ENCODE peak calls at places on chromosomes 16 and 17, in seven cellular contexts. One of them, this sample, is unnamed.

GRCh38 chr17:48294989-48295892 is 134.8 kb downstream of the SKAP1 start:
- DNase-seq in NB4: peak
- DNase-seq in endodermal cell: no peak
- DNase-seq in gastrocnemius medialis: no peak
- DNase-seq in CD4-positive, alpha-beta T cell: no peak
- DNase-seq in fibroblast of pulmonary artery: peak
- DNase-seq in GM10248: peak
- DNase-seq in this sample: no peak

GRCh38 chr17:80395402-80396151 is 19.4 kb upstream of the ENDOV start:
- DNase-seq in NB4: peak
- DNase-seq in endodermal cell: peak
- DNase-seq in gastrocnemius medialis: no peak
- DNase-seq in CD4-positive, alpha-beta T cell: no peak
- DNase-seq in fibroblast of pulmonary artery: peak
- DNase-seq in GM10248: no peak
- DNase-seq in this sample: no peak

GRCh38 chr16:88914750-88915368 is 48.4 kb upstream of the PABPN1L start:
- DNase-seq in NB4: no peak
- DNase-seq in endodermal cell: no peak
- DNase-seq in gastrocnemius medialis: no peak
- DNase-seq in CD4-positive, alpha-beta T cell: no peak
- DNase-seq in fibroblast of pulmonary artery: peak
- DNase-seq in GM10248: no peak
- DNase-seq in this sample: peak

GRCh38 chr17:81510798-81511549 is 1.6 kb downstream of the ACTG1 start:
- DNase-seq in NB4: no peak
- DNase-seq in endodermal cell: peak
- DNase-seq in gastrocnemius medialis: no peak
- DNase-seq in CD4-positive, alpha-beta T cell: no peak
- DNase-seq in fibroblast of pulmonary artery: peak
- DNase-seq in GM10248: no peak
- DNase-seq in this sample: no peak

GRCh38 chr16:14377326-14377725 is 252.7 kb downstream of the PARN start:
- DNase-seq in NB4: no peak
- DNase-seq in endodermal cell: no peak
- DNase-seq in gastrocnemius medialis: no peak
- DNase-seq in CD4-positive, alpha-beta T cell: no peak
- DNase-seq in fibroblast of pulmonary artery: no peak
- DNase-seq in GM10248: no peak
- DNase-seq in this sample: peak

GRCh38 chr17:80877829-80878303 is 113.8 kb upstream of the CHMP6 start:
- DNase-seq in NB4: no peak
- DNase-seq in endodermal cell: peak
- DNase-seq in gastrocnemius medialis: peak
- DNase-seq in CD4-positive, alpha-beta T cell: no peak
- DNase-seq in fibroblast of pulmonary artery: no peak
- DNase-seq in GM10248: no peak
- DNase-seq in this sample: no peak

GRCh38 chr17:12973496-12974318 is 44.1 kb downstream of the ELAC2 start:
- DNase-seq in NB4: no peak
- DNase-seq in endodermal cell: peak
- DNase-seq in gastrocnemius medialis: no peak
- DNase-seq in CD4-positive, alpha-beta T cell: no peak
- DNase-seq in fibroblast of pulmonary artery: no peak
- DNase-seq in GM10248: no peak
- DNase-seq in this sample: no peak

GRCh38 chr16:54194008-54194731 is 92.4 kb downstream of the IRX3 start:
- DNase-seq in NB4: peak
- DNase-seq in endodermal cell: no peak
- DNase-seq in gastrocnemius medialis: peak
- DNase-seq in CD4-positive, alpha-beta T cell: no peak
- DNase-seq in fibroblast of pulmonary artery: peak
- DNase-seq in GM10248: no peak
- DNase-seq in this sample: no peak

GRCh38 chr16:73323880-73324279 is 276.0 kb upstream of the ZFHX3 start:
- DNase-seq in NB4: no peak
- DNase-seq in endodermal cell: no peak
- DNase-seq in gastrocnemius medialis: peak
- DNase-seq in CD4-positive, alpha-beta T cell: no peak
- DNase-seq in fibroblast of pulmonary artery: no peak
- DNase-seq in GM10248: no peak
- DNase-seq in this sample: no peak

GRCh38 chr17:20852541-20853370 is 190.1 kb downstream of the USP22 start:
- DNase-seq in NB4: peak
- DNase-seq in endodermal cell: peak
- DNase-seq in gastrocnemius medialis: no peak
- DNase-seq in CD4-positive, alpha-beta T cell: no peak
- DNase-seq in fibroblast of pulmonary artery: no peak
- DNase-seq in GM10248: no peak
- DNase-seq in this sample: no peak

GRCh38 chr16:50747206-50747956 is 5.5 kb downstream of the CYLD start:
- DNase-seq in NB4: peak
- DNase-seq in endodermal cell: no peak
- DNase-seq in gastrocnemius medialis: no peak
- DNase-seq in CD4-positive, alpha-beta T cell: no peak
- DNase-seq in fibroblast of pulmonary artery: peak
- DNase-seq in GM10248: peak
- DNase-seq in this sample: no peak

GRCh38 chr16:89315791-89316581 is 98.5 kb downstream of the ZNF778 start:
- DNase-seq in NB4: peak
- DNase-seq in endodermal cell: no peak
- DNase-seq in gastrocnemius medialis: no peak
- DNase-seq in CD4-positive, alpha-beta T cell: peak
- DNase-seq in fibroblast of pulmonary artery: peak
- DNase-seq in GM10248: peak
- DNase-seq in this sample: no peak

GRCh38 chr17:76543482-76544122 is 3.8 kb downstream of the PRCD start:
- DNase-seq in NB4: no peak
- DNase-seq in endodermal cell: no peak
- DNase-seq in gastrocnemius medialis: no peak
- DNase-seq in CD4-positive, alpha-beta T cell: no peak
- DNase-seq in fibroblast of pulmonary artery: no peak
- DNase-seq in GM10248: no peak
- DNase-seq in this sample: no peak

GRCh38 chr16:31386157-31386984 is 6.8 kb upstream of the ITGAD start:
- DNase-seq in NB4: peak
- DNase-seq in endodermal cell: peak
- DNase-seq in gastrocnemius medialis: no peak
- DNase-seq in CD4-positive, alpha-beta T cell: no peak
- DNase-seq in fibroblast of pulmonary artery: peak
- DNase-seq in GM10248: peak
- DNase-seq in this sample: no peak

GRCh38 chr16:68475071-68475470 is 26.8 kb upstream of the SMPD3 start:
- DNase-seq in NB4: no peak
- DNase-seq in endodermal cell: no peak
- DNase-seq in gastrocnemius medialis: no peak
- DNase-seq in CD4-positive, alpha-beta T cell: no peak
- DNase-seq in fibroblast of pulmonary artery: no peak
- DNase-seq in GM10248: no peak
- DNase-seq in this sample: no peak

GRCh38 chr16:68469728-68470460 is 21.6 kb upstream of the SMPD3 start:
- DNase-seq in NB4: no peak
- DNase-seq in endodermal cell: no peak
- DNase-seq in gastrocnemius medialis: no peak
- DNase-seq in CD4-positive, alpha-beta T cell: no peak
- DNase-seq in fibroblast of pulmonary artery: no peak
- DNase-seq in GM10248: no peak
- DNase-seq in this sample: no peak

GRCh38 chr16:68470461-68471150 is 22.3 kb upstream of the SMPD3 start:
- DNase-seq in NB4: peak
- DNase-seq in endodermal cell: peak
- DNase-seq in gastrocnemius medialis: peak
- DNase-seq in CD4-positive, alpha-beta T cell: no peak
- DNase-seq in fibroblast of pulmonary artery: no peak
- DNase-seq in GM10248: peak
- DNase-seq in this sample: no peak

GRCh38 chr16:68473358-68474064 is 25.2 kb upstream of the SMPD3 start:
- DNase-seq in NB4: no peak
- DNase-seq in endodermal cell: no peak
- DNase-seq in gastrocnemius medialis: no peak
- DNase-seq in CD4-positive, alpha-beta T cell: no peak
- DNase-seq in fibroblast of pulmonary artery: no peak
- DNase-seq in GM10248: no peak
- DNase-seq in this sample: no peak

DNA sequence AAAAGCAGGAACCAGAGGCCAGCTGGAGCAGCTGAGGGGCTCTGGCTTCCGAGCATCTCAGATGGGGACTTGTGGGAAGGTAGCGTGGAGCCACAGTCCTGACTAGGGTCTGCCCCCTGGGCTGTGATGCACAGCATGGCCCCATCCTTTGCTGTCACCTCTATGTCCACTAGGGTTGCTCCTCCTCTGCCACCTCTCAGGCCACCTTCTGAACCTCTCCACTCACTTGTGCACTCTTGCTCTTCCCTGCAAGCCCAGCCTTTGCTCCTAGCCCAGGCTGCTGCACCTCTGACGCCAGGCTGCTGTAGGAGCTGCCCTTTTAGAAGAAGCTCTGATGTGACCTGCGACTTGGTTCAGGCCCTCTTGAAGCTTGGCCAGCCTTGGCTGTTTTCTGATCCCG is 24.3 kb upstream of the SMPD3 start:
- DNase-seq in NB4: no peak
- DNase-seq in endodermal cell: peak
- DNase-seq in gastrocnemius medialis: no peak
- DNase-seq in CD4-positive, alpha-beta T cell: no peak
- DNase-seq in fibroblast of pulmonary artery: no peak
- DNase-seq in GM10248: no peak
- DNase-seq in this sample: no peak
- TF ChIP-seq CTCF in NB4: no peak
- TF ChIP-seq CTCF in endodermal cell: no peak
- TF ChIP-seq CTCF in gastrocnemius medialis: no peak
- TF ChIP-seq CTCF in CD4-positive, alpha-beta T cell: no peak
- TF ChIP-seq CTCF in fibroblast of pulmonary artery: no peak
- TF ChIP-seq CTCF in GM10248: no peak
- TF ChIP-seq CTCF in this sample: no peak

DNA sequence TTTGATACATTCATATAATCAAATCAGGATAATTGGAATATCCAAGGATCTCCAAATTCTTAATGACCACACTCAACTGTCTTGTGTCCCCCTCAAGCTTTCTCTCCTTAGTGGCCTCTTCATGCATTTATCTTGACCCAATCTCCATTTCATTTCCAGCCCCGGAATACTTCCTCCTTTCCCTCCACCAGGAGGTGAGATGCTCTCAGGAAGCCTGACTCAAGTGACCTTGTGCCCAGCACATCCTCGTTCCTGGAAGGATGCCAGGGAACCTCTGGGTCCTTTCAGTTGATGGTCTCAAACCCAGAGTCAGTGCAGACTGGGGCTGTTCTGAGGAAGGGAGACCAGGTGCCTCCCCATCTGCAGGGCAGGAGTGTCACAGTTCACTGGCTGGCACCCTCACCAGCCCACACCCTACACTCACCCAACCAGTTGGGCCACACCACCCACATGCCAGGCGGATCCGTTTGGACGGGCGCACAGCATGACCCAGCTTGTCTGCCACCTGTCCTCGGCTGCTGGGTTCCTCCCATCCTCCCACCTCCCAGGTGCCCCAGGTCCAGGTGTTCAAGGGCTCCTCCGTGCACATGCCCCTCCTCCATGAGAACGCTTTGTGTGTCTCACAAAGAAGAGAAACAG is 14.0 kb upstream of the EMP2 start:
- DNase-seq in NB4: no peak
- DNase-seq in endodermal cell: no peak
- DNase-seq in gastrocnemius medialis: no peak
- DNase-seq in CD4-positive, alpha-beta T cell: no peak
- DNase-seq in fibroblast of pulmonary artery: no peak
- DNase-seq in GM10248: no peak
- DNase-seq in this sample: no peak
- TF ChIP-seq CTCF in NB4: no peak
- TF ChIP-seq CTCF in endodermal cell: no peak
- TF ChIP-seq CTCF in gastrocnemius medialis: no peak
- TF ChIP-seq CTCF in CD4-positive, alpha-beta T cell: no peak
- TF ChIP-seq CTCF in fibroblast of pulmonary artery: no peak
- TF ChIP-seq CTCF in GM10248: no peak
- TF ChIP-seq CTCF in this sample: no peak

DNA sequence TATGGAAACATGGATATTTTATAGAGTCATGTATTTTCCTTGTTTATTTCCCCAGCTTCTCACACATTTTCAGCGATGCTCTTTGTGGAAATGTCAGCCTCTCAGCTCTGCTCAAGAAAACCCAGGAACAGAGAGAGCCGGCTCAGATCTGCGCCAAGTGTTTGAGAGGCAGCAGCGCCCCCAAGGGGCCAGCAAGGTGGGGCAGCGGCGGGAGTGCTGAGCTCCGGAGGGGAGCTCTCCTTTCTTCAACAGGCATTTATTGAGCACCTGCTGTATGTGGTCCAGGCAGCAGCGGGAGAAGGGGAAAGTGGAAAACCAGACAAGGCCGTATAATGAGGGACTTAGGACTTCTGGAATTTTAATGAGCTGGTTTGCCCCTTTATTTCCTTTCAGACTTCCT is 421.1 kb upstream of the C16orf82 start:
- DNase-seq in NB4: peak
- DNase-seq in endodermal cell: peak
- DNase-seq in gastrocnemius medialis: no peak
- DNase-seq in CD4-positive, alpha-beta T cell: peak
- DNase-seq in fibroblast of pulmonary artery: no peak
- DNase-seq in GM10248: no peak
- DNase-seq in this sample: no peak
- TF ChIP-seq CTCF in NB4: peak
- TF ChIP-seq CTCF in endodermal cell: peak
- TF ChIP-seq CTCF in gastrocnemius medialis: no peak
- TF ChIP-seq CTCF in CD4-positive, alpha-beta T cell: no peak
- TF ChIP-seq CTCF in fibroblast of pulmonary artery: no peak
- TF ChIP-seq CTCF in GM10248: peak
- TF ChIP-seq CTCF in this sample: peak

DNA sequence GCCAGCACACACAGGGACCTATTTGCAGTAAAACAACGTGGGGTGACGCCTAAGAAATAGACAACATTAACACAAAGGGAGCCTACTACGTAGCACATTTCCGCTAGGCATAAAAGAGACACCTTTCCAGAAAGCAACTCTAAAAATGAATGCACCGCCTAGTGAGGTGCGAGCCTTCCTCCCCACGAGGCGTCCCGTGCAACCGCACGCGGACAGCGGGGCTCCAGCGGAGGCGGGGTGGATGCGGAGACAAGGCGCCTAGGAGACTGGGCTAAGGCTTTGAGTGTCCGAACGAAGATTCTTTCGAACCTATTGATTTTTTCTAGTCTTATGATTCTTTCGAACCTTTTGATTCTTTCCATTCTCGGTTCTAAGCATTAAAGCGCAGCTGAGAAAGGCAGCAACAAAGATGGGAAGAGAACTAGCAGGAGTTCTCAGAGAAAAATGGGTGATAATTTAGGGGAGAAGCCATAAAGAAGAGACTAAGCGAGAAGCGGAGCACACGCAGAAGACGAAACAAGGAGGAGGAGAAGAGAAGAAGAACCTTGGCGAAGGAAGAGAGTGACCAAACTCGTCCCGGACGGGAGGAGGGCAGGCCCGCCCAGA is 433 bp upstream of the CPD start:
- DNase-seq in NB4: no peak
- DNase-seq in endodermal cell: peak
- DNase-seq in gastrocnemius medialis: peak
- DNase-seq in CD4-positive, alpha-beta T cell: peak
- DNase-seq in fibroblast of pulmonary artery: peak
- DNase-seq in GM10248: peak
- DNase-seq in this sample: no peak
- TF ChIP-seq CTCF in NB4: no peak
- TF ChIP-seq CTCF in endodermal cell: no peak
- TF ChIP-seq CTCF in gastrocnemius medialis: no peak
- TF ChIP-seq CTCF in CD4-positive, alpha-beta T cell: no peak
- TF ChIP-seq CTCF in fibroblast of pulmonary artery: no peak
- TF ChIP-seq CTCF in GM10248: no peak
- TF ChIP-seq CTCF in this sample: no peak

GRCh38 chr16:2009791-2010510 is at the start of gene ZNF598:
- DNase-seq in NB4: peak
- DNase-seq in endodermal cell: peak
- DNase-seq in gastrocnemius medialis: peak
- DNase-seq in CD4-positive, alpha-beta T cell: peak
- DNase-seq in fibroblast of pulmonary artery: peak
- DNase-seq in GM10248: peak
- DNase-seq in this sample: peak
- TF ChIP-seq CTCF in NB4: no peak
- TF ChIP-seq CTCF in endodermal cell: peak
- TF ChIP-seq CTCF in gastrocnemius medialis: no peak
- TF ChIP-seq CTCF in CD4-positive, alpha-beta T cell: no peak
- TF ChIP-seq CTCF in fibroblast of pulmonary artery: no peak
- TF ChIP-seq CTCF in GM10248: no peak
- TF ChIP-seq CTCF in this sample: no peak